ENCODE peak calls at places on chromosome 22, in nine cellular contexts. One of them, this sample, is unnamed.

GRCh38 chr22:27292542-27293298 is 508.8 kb downstream of the MN1 start:
- DNase-seq in K562: no peak
- DNase-seq in transverse colon: no peak
- DNase-seq in sigmoid colon: no peak
- DNase-seq in tibial nerve: no peak
- DNase-seq in SK-N-SH: no peak
- DNase-seq in HepG2: no peak
- DNase-seq in ovary: no peak
- DNase-seq in A549: no peak
- DNase-seq in this sample: no peak

GRCh38 chr22:50622723-50623327 is 5.1 kb downstream of the ARSA start:
- DNase-seq in K562: no peak
- DNase-seq in ovary: no peak
- DNase-seq in tibial nerve: no peak
- DNase-seq in HepG2: peak
- DNase-seq in SK-N-SH: peak
- DNase-seq in A549: no peak
- DNase-seq in sigmoid colon: peak
- DNase-seq in transverse colon: peak
- DNase-seq in this sample: peak

GRCh38 chr22:24164243-24164642 is 17.0 kb upstream of the SUSD2 start:
- DNase-seq in A549: no peak
- DNase-seq in tibial nerve: no peak
- DNase-seq in SK-N-SH: no peak
- DNase-seq in ovary: no peak
- DNase-seq in HepG2: no peak
- DNase-seq in transverse colon: no peak
- DNase-seq in sigmoid colon: no peak
- DNase-seq in K562: no peak
- DNase-seq in this sample: no peak

GRCh38 chr22:26768986-26769385 is 111.6 kb downstream of the MIAT start:
- DNase-seq in ovary: no peak
- DNase-seq in A549: no peak
- DNase-seq in transverse colon: no peak
- DNase-seq in SK-N-SH: no peak
- DNase-seq in HepG2: no peak
- DNase-seq in K562: no peak
- DNase-seq in sigmoid colon: no peak
- DNase-seq in tibial nerve: no peak
- DNase-seq in this sample: no peak

GRCh38 chr22:50703726-50704509 is 31.3 kb downstream of the SHANK3 start:
- DNase-seq in A549: no peak
- DNase-seq in tibial nerve: no peak
- DNase-seq in transverse colon: no peak
- DNase-seq in ovary: no peak
- DNase-seq in sigmoid colon: peak
- DNase-seq in HepG2: no peak
- DNase-seq in SK-N-SH: no peak
- DNase-seq in K562: no peak
- DNase-seq in this sample: no peak

GRCh38 chr22:31342389-31343125 is 3.6 kb downstream of the PATZ1 start:
- DNase-seq in HepG2: no peak
- DNase-seq in sigmoid colon: no peak
- DNase-seq in transverse colon: no peak
- DNase-seq in tibial nerve: no peak
- DNase-seq in SK-N-SH: no peak
- DNase-seq in ovary: no peak
- DNase-seq in K562: no peak
- DNase-seq in A549: no peak
- DNase-seq in this sample: no peak

GRCh38 chr22:46622081-46622521 is 1.9 kb downstream of the GRAMD4 start:
- DNase-seq in A549: no peak
- DNase-seq in tibial nerve: no peak
- DNase-seq in HepG2: no peak
- DNase-seq in ovary: no peak
- DNase-seq in SK-N-SH: peak
- DNase-seq in transverse colon: no peak
- DNase-seq in sigmoid colon: peak
- DNase-seq in K562: no peak
- DNase-seq in this sample: no peak

GRCh38 chr22:27029584-27030130 is 372.3 kb downstream of the MIAT start:
- DNase-seq in SK-N-SH: no peak
- DNase-seq in A549: no peak
- DNase-seq in sigmoid colon: no peak
- DNase-seq in HepG2: no peak
- DNase-seq in ovary: no peak
- DNase-seq in tibial nerve: no peak
- DNase-seq in K562: no peak
- DNase-seq in transverse colon: no peak
- DNase-seq in this sample: no peak

GRCh38 chr22:50503475-50504145 is 3.9 kb downstream of the LMF2 start:
- DNase-seq in A549: no peak
- DNase-seq in tibial nerve: no peak
- DNase-seq in transverse colon: no peak
- DNase-seq in sigmoid colon: peak
- DNase-seq in HepG2: no peak
- DNase-seq in ovary: no peak
- DNase-seq in K562: no peak
- DNase-seq in SK-N-SH: no peak
- DNase-seq in this sample: no peak

GRCh38 chr22:35733742-35734516 is 16.3 kb downstream of the APOL5 start:
- DNase-seq in SK-N-SH: no peak
- DNase-seq in ovary: peak
- DNase-seq in A549: no peak
- DNase-seq in transverse colon: no peak
- DNase-seq in K562: no peak
- DNase-seq in HepG2: no peak
- DNase-seq in sigmoid colon: no peak
- DNase-seq in tibial nerve: no peak
- DNase-seq in this sample: no peak

GRCh38 chr22:35736701-35737100 is 19.0 kb downstream of the APOL5 start:
- DNase-seq in sigmoid colon: no peak
- DNase-seq in transverse colon: no peak
- DNase-seq in ovary: no peak
- DNase-seq in HepG2: no peak
- DNase-seq in K562: no peak
- DNase-seq in tibial nerve: no peak
- DNase-seq in A549: no peak
- DNase-seq in SK-N-SH: no peak
- DNase-seq in this sample: no peak

GRCh38 chr22:35734517-35734827 is 16.8 kb downstream of the APOL5 start:
- DNase-seq in A549: no peak
- DNase-seq in HepG2: no peak
- DNase-seq in tibial nerve: no peak
- DNase-seq in sigmoid colon: no peak
- DNase-seq in SK-N-SH: no peak
- DNase-seq in K562: no peak
- DNase-seq in ovary: peak
- DNase-seq in transverse colon: no peak
- DNase-seq in this sample: no peak

GRCh38 chr22:35735622-35736021 is 17.9 kb downstream of the APOL5 start:
- DNase-seq in tibial nerve: no peak
- DNase-seq in SK-N-SH: no peak
- DNase-seq in transverse colon: no peak
- DNase-seq in ovary: no peak
- DNase-seq in A549: no peak
- DNase-seq in HepG2: no peak
- DNase-seq in K562: no peak
- DNase-seq in sigmoid colon: no peak
- DNase-seq in this sample: no peak

GRCh38 chr22:35736166-35736565 is 18.5 kb downstream of the APOL5 start:
- DNase-seq in tibial nerve: no peak
- DNase-seq in HepG2: no peak
- DNase-seq in sigmoid colon: no peak
- DNase-seq in SK-N-SH: no peak
- DNase-seq in K562: no peak
- DNase-seq in transverse colon: no peak
- DNase-seq in ovary: peak
- DNase-seq in A549: no peak
- DNase-seq in this sample: no peak
- TF ChIP-seq EP300 in tibial nerve: no peak
- TF ChIP-seq EP300 in HepG2: no peak
- TF ChIP-seq EP300 in sigmoid colon: no peak
- TF ChIP-seq EP300 in SK-N-SH: no peak
- TF ChIP-seq EP300 in K562: no peak
- TF ChIP-seq EP300 in transverse colon: no peak
- TF ChIP-seq EP300 in ovary: no peak
- TF ChIP-seq EP300 in A549: no peak
- TF ChIP-seq EP300 in this sample: no peak

GRCh38 chr22:37061611-37062365 is 10.2 kb downstream of the KCTD17 start:
- DNase-seq in K562: no peak
- DNase-seq in ovary: peak
- DNase-seq in tibial nerve: no peak
- DNase-seq in A549: no peak
- DNase-seq in transverse colon: no peak
- DNase-seq in sigmoid colon: no peak
- DNase-seq in HepG2: no peak
- DNase-seq in SK-N-SH: no peak
- DNase-seq in this sample: no peak
- TF ChIP-seq EP300 in K562: no peak
- TF ChIP-seq EP300 in ovary: no peak
- TF ChIP-seq EP300 in tibial nerve: no peak
- TF ChIP-seq EP300 in A549: no peak
- TF ChIP-seq EP300 in transverse colon: no peak
- TF ChIP-seq EP300 in sigmoid colon: no peak
- TF ChIP-seq EP300 in HepG2: no peak
- TF ChIP-seq EP300 in SK-N-SH: no peak
- TF ChIP-seq EP300 in this sample: no peak

DNA sequence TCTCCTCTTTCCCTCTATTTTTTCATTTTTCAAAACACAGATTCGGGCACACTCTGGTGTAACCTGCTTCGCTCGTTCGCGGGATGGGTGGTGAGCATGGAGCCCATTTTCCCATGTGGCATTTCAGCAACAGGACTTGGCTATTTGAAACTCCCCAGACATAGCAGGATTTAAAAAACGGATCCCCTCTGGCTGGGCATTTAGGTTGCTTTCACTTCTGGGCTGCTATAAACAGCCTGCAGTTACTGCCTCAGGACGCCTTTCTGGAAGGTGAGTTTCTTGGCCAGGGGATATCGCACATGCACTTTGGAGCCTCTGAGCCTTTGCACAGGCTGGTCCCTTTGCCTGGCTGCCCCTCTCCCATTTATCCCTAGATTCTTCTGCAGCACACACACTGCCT is 2.8 kb upstream of the MPPED1 start:
- DNase-seq in A549: no peak
- DNase-seq in sigmoid colon: no peak
- DNase-seq in HepG2: no peak
- DNase-seq in tibial nerve: no peak
- DNase-seq in K562: no peak
- DNase-seq in ovary: no peak
- DNase-seq in transverse colon: no peak
- DNase-seq in SK-N-SH: no peak
- DNase-seq in this sample: no peak
- TF ChIP-seq EP300 in A549: no peak
- TF ChIP-seq EP300 in sigmoid colon: no peak
- TF ChIP-seq EP300 in HepG2: no peak
- TF ChIP-seq EP300 in tibial nerve: no peak
- TF ChIP-seq EP300 in K562: no peak
- TF ChIP-seq EP300 in ovary: no peak
- TF ChIP-seq EP300 in transverse colon: no peak
- TF ChIP-seq EP300 in SK-N-SH: no peak
- TF ChIP-seq EP300 in this sample: no peak

GRCh38 chr22:34866501-34867171 is 199.3 kb upstream of the ISX start:
- DNase-seq in tibial nerve: no peak
- DNase-seq in sigmoid colon: no peak
- DNase-seq in K562: no peak
- DNase-seq in A549: no peak
- DNase-seq in SK-N-SH: no peak
- DNase-seq in HepG2: no peak
- DNase-seq in ovary: no peak
- DNase-seq in transverse colon: no peak
- DNase-seq in this sample: no peak
- TF ChIP-seq EP300 in tibial nerve: no peak
- TF ChIP-seq EP300 in sigmoid colon: no peak
- TF ChIP-seq EP300 in K562: no peak
- TF ChIP-seq EP300 in A549: no peak
- TF ChIP-seq EP300 in SK-N-SH: no peak
- TF ChIP-seq EP300 in HepG2: no peak
- TF ChIP-seq EP300 in ovary: no peak
- TF ChIP-seq EP300 in transverse colon: no peak
- TF ChIP-seq EP300 in this sample: no peak

GRCh38 chr22:49099496-49100124 is 728.1 kb downstream of the BRD1 start:
- DNase-seq in transverse colon: no peak
- DNase-seq in K562: no peak
- DNase-seq in A549: peak
- DNase-seq in HepG2: no peak
- DNase-seq in ovary: no peak
- DNase-seq in sigmoid colon: no peak
- DNase-seq in tibial nerve: no peak
- DNase-seq in SK-N-SH: no peak
- DNase-seq in this sample: no peak
- TF ChIP-seq EP300 in transverse colon: no peak
- TF ChIP-seq EP300 in K562: no peak
- TF ChIP-seq EP300 in A549: no peak
- TF ChIP-seq EP300 in HepG2: no peak
- TF ChIP-seq EP300 in ovary: no peak
- TF ChIP-seq EP300 in sigmoid colon: no peak
- TF ChIP-seq EP300 in tibial nerve: no peak
- TF ChIP-seq EP300 in SK-N-SH: no peak
- TF ChIP-seq EP300 in this sample: no peak

DNA sequence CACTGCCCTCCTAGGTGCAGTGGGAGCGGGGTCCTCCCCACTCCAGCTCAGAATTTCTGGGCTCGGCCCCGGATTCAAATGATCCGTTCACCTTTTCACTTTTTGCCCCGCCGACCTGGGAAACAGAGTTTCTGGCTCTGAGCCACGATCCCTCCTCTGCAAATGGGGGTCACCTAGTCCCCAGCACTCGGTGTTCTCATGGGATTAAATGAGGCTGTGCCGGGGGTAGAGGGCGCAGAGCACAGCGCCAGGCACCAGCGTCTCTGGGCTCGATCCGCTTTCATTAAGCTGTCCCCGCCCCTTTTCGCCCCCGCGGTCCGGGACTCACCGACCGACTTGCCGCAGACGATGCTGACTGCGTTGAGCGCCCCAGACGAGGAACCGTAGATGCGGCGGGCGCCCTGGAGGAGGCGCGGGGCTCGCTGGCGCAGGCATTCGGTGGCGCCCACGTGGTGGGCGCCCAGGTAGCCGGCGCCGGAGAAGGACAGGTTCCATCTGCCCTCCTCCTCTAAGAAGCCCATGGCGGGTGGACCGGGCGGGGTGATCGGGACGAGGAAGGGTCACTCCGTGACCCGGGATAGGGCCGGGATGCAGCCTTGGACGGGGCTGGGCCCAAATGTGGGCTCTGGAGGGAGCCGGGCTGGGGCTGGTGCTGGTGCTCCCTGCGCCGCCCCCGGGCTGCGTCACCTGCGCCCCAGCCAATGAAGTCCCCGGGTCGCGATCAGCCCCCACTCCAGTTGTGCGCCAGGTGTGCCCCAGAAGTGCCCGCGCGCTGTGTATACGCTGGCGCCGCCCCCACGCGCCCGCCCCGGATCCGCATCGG is at the start of gene PNPLA5:
- DNase-seq in transverse colon: no peak
- DNase-seq in HepG2: no peak
- DNase-seq in A549: no peak
- DNase-seq in K562: peak
- DNase-seq in tibial nerve: no peak
- DNase-seq in ovary: no peak
- DNase-seq in SK-N-SH: peak
- DNase-seq in sigmoid colon: no peak
- DNase-seq in this sample: no peak
- TF ChIP-seq EP300 in transverse colon: no peak
- TF ChIP-seq EP300 in HepG2: no peak
- TF ChIP-seq EP300 in A549: no peak
- TF ChIP-seq EP300 in K562: no peak
- TF ChIP-seq EP300 in tibial nerve: no peak
- TF ChIP-seq EP300 in ovary: no peak
- TF ChIP-seq EP300 in SK-N-SH: no peak
- TF ChIP-seq EP300 in sigmoid colon: no peak
- TF ChIP-seq EP300 in this sample: no peak

This sample was measured in stomach.